ENCODE peak calls at places on chromosomes 11 and 22, in eight cellular contexts. V is mammary epithelial cell; B is astrocyte; O is heart left ventricle; G is Calu3; Q is endothelial cell; J is CD8-positive, alpha-beta T cell; C is AG10803. Z is an unnamed sample.

GRCh38 chr22:44838316-44839016 is 86.1 kb downstream of the ARHGAP8 start:
- DNase-seq in V (no peak), B (no peak), O (no peak), G (no peak), Q (no peak), J (no peak), C (no peak), Z (no peak)

GRCh38 chr11:96326954-96327353 is 16.0 kb downstream of the MAML2 start:
- DNase-seq in V (no peak), B (no peak), O (no peak), G (no peak), Q (no peak), J (no peak), C (no peak), Z (no peak)

GRCh38 chr22:23763579-23764331 is 965 bp downstream of the C22orf15 start:
- DNase-seq in V (no peak), B (no peak), O (no peak), G (no peak), Q (peak; percentile 23), J (no peak), C (no peak), Z (peak; percentile 50)

GRCh38 chr11:72321381-72321996 is 77.5 kb upstream of the PHOX2A start:
- DNase-seq in V (peak; percentile 42), B (peak; percentile 61), O (no peak), G (no peak), Q (no peak), J (no peak), C (peak; percentile 6), Z (no peak)

GRCh38 chr22:49569286-49570031 is 258.2 kb downstream of the BRD1 start:
- DNase-seq in V (no peak), B (no peak), O (no peak), G (no peak), Q (no peak), J (no peak), C (no peak), Z (peak; percentile 22)

GRCh38 chr22:45834241-45834640 is 142.7 kb downstream of the WNT7B start:
- DNase-seq in V (no peak), B (no peak), O (no peak), G (no peak), Q (no peak), J (no peak), C (no peak), Z (no peak)

GRCh38 chr22:41446057-41446501 is 522 bp downstream of the TOB2 start:
- DNase-seq in V (peak; percentile 11), B (no peak), O (no peak), G (peak; percentile 31), Q (peak; percentile 27), J (no peak), C (no peak), Z (no peak)

GRCh38 chr11:94885133-94885532 is 88.2 kb downstream of the CWC15 start:
- DNase-seq in V (peak; percentile 68), B (peak; percentile 74), O (no peak), G (no peak), Q (no peak), J (no peak), C (peak; percentile 50), Z (no peak)

GRCh38 chr11:47943721-47944554 is 36.4 kb upstream of the PTPRJ start:
- DNase-seq in V (no peak), B (no peak), O (no peak), G (no peak), Q (no peak), J (no peak), C (no peak), Z (no peak)

GRCh38 chr11:9858822-9859221 is 194.9 kb downstream of the SWAP70 start:
- DNase-seq in V (no peak), B (no peak), O (no peak), G (no peak), Q (peak; percentile 15), J (no peak), C (peak; percentile 34), Z (no peak)

GRCh38 chr11:7688238-7688826 is 15.0 kb upstream of the CYB5R2 start:
- DNase-seq in V (peak; percentile 20), B (no peak), O (no peak), G (peak; percentile 22), Q (peak; percentile 43), J (no peak), C (peak; percentile 41), Z (no peak)

GRCh38 chr11:58788355-58789023 is 56.0 kb downstream of the GLYATL2 start:
- DNase-seq in V (peak; percentile 77), B (peak; percentile 22), O (peak; percentile 29), G (peak; percentile 59), Q (peak; percentile 41), J (no peak), C (peak; percentile 60), Z (peak; percentile 41)

GRCh38 chr22:46969491-46969890 is 207.0 kb downstream of the TBC1D22A start:
- DNase-seq in V (no peak), B (no peak), O (no peak), G (no peak), Q (no peak), J (no peak), C (no peak), Z (no peak)

GRCh38 chr11:538431-539051 is 1.2 kb downstream of the LRRC56 start:
- DNase-seq in V (no peak), B (no peak), O (no peak), G (no peak), Q (no peak), J (no peak), C (no peak), Z (no peak)

GRCh38 chr11:127003260-127003981 is 2.9 kb upstream of the KIRREL3 start:
- DNase-seq in V (peak; percentile 50), B (peak; percentile 56), O (no peak), G (peak; percentile 66), Q (peak; percentile 69), J (no peak), C (peak; percentile 37), Z (no peak)

GRCh38 chr11:84901986-84902385 is 725.2 kb downstream of the DLG2 start:
- DNase-seq in V (no peak), B (peak; percentile 86), O (no peak), G (no peak), Q (no peak), J (no peak), C (peak; percentile 84), Z (no peak)

GRCh38 chr11:113184498-113184897 is 129.9 kb upstream of the TTC12 start:
- DNase-seq in V (peak; percentile 95), B (peak; percentile 98), O (no peak), G (peak; percentile 7), Q (no peak), J (no peak), C (peak; percentile 97), Z (no peak)

GRCh38 chr11:61281581-61282250 is 13.4 kb downstream of the VWCE start:
- DNase-seq in V (peak; percentile 22), B (no peak), O (no peak), G (peak; percentile 18), Q (peak; percentile 82), J (no peak), C (no peak), Z (no peak)

GRCh38 chr11:100445231-100445735 is 241.8 kb upstream of the ARHGAP42 start:
- DNase-seq in V (peak; percentile 11), B (peak; percentile 14), O (peak; percentile 33), G (no peak), Q (no peak), J (no peak), C (no peak), Z (no peak)

GRCh38 chr22:40499187-40499753 is 128.9 kb downstream of the SGSM3 start:
- DNase-seq in V (peak; percentile 87), B (peak; percentile 99), O (peak; percentile 56), G (peak; percentile 44), Q (no peak), J (no peak), C (peak; percentile 97), Z (no peak)

GRCh38 chr11:114233755-114234154 is 62.4 kb upstream of the NNMT start:
- DNase-seq in V (no peak), B (no peak), O (no peak), G (no peak), Q (no peak), J (no peak), C (no peak), Z (no peak)

GRCh38 chr22:48898524-48899377 is 928.9 kb downstream of the BRD1 start:
- DNase-seq in V (no peak), B (no peak), O (no peak), G (no peak), Q (no peak), J (no peak), C (no peak), Z (no peak)

GRCh38 chr11:67160872-67161783 is 42.1 kb downstream of the KDM2A start:
- DNase-seq in V (peak; percentile 27), B (peak; percentile 45), O (no peak), G (no peak), Q (no peak), J (no peak), C (peak; percentile 13), Z (no peak)

GRCh38 chr22:49825944-49826602 is 1.6 kb downstream of the BRD1 start:
- DNase-seq in V (peak; percentile 46), B (peak; percentile 38), O (no peak), G (peak; percentile 37), Q (no peak), J (peak; percentile 36), C (peak; percentile 22), Z (peak; percentile 76)

DNA sequence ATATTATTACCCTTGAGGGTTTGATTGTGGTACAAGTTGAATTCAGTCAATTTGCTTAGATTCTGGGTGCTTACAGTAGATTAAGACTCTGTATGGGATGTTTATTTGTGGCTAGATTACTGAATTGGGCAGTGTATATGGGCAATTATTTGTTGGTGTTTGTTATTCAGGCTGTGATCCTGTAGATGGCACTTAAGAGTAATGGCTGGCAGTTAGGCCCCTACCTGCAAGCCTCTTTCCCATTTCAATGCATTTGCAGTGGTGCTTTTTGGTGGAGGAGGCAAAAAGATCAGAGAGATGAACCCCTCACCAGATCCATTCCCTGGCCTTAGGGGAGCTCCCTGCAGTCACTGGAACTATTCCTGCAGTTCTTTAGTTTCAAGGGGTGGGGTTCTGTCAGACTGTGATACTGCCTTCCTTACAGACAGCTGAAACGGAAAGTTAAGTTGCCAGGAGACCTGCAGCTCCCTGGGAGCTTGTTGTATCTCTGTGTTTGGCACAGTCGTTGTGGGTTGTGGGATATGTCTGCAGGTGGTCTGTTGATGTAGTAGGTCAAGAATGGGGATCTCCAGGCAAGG is 199.5 kb downstream of the AASDHPPT start:
- DNase-seq in V (no peak), B (peak; percentile 36), O (no peak), G (no peak), Q (no peak), J (no peak), C (peak; percentile 25), Z (no peak)
- TF ChIP-seq CTCF in V (peak; percentile 58), B (no peak), O (no peak), G (no peak), Q (no peak), J (no peak), C (peak; percentile 45), Z (no peak)

GRCh38 chr22:26890870-26891269 is 233.5 kb downstream of the MIAT start:
- DNase-seq in V (no peak), B (no peak), O (no peak), G (peak; percentile 42), Q (no peak), J (no peak), C (no peak), Z (no peak)
- TF ChIP-seq CTCF in V (peak; percentile 23), B (no peak), O (no peak), G (no peak), Q (no peak), J (no peak), C (no peak), Z (no peak)

GRCh38 chr11:132402056-132402684 is 1031.8 kb downstream of the NTM start:
- DNase-seq in V (peak; percentile 39), B (peak; percentile 36), O (no peak), G (no peak), Q (peak; percentile 77), J (no peak), C (peak; percentile 56), Z (no peak)
- TF ChIP-seq CTCF in V (peak; percentile 62), B (peak; percentile 72), O (peak; percentile 48), G (no peak), Q (peak; percentile 71), J (no peak), C (peak; percentile 60), Z (no peak)

GRCh38 chr11:31834237-31834636 is 23.1 kb upstream of the PAX6 start:
- DNase-seq in V (no peak), B (no peak), O (no peak), G (no peak), Q (no peak), J (no peak), C (no peak), Z (no peak)
- TF ChIP-seq CTCF in V (no peak), B (no peak), O (no peak), G (no peak), Q (no peak), J (no peak), C (no peak), Z (no peak)